ENCODE peak calls at places on chromosomes 13 and 19, in six cellular contexts. S, D, A, C, L and F are unnamed samples.

GRCh38 chr13:43964698-43965097 is 85.0 kb downstream of the LACC1 start:
- DNase-seq in S (no peak), D (no peak), A (peak), C (no peak), L (no peak), F (no peak)

GRCh38 chr19:48770734-48771472 is 15.6 kb downstream of the FGF21 start:
- DNase-seq in S (no peak), D (no peak), A (peak), C (no peak), L (no peak), F (no peak)

GRCh38 chr19:1478934-1479707 is at the start of gene C19orf25:
- DNase-seq in S (peak), D (peak), A (peak), C (peak), L (peak), F (peak)

GRCh38 chr13:99308481-99309087 is 1.4 kb upstream of the GPR183 start:
- DNase-seq in S (peak), D (peak), A (peak), C (no peak), L (no peak), F (no peak)

GRCh38 chr13:110716235-110716505 is 2.7 kb downstream of the ING1 start:
- DNase-seq in S (no peak), D (peak), A (peak), C (no peak), L (no peak), F (no peak)

GRCh38 chr19:48735031-48735615 is 5.3 kb downstream of the RASIP1 start:
- DNase-seq in S (no peak), D (peak), A (peak), C (no peak), L (peak), F (peak)

GRCh38 chr13:61908906-61909305 is 493.3 kb upstream of the PCDH20 start:
- DNase-seq in S (no peak), D (no peak), A (no peak), C (no peak), L (no peak), F (no peak)

GRCh38 chr13:113989585-113990300 is 15.9 kb upstream of the C13orf46 start:
- DNase-seq in S (no peak), D (no peak), A (no peak), C (no peak), L (no peak), F (no peak)

GRCh38 chr19:1060689-1061088 is 6.3 kb upstream of the ARHGAP45 start:
- DNase-seq in S (no peak), D (no peak), A (no peak), C (no peak), L (no peak), F (no peak)

GRCh38 chr13:106573855-106574254 is 5.9 kb upstream of the ARGLU1 start:
- DNase-seq in S (peak), D (no peak), A (no peak), C (no peak), L (no peak), F (no peak)

GRCh38 chr13:105278797-105279425 is 1256.6 kb downstream of the EFNB2 start:
- DNase-seq in S (no peak), D (peak), A (no peak), C (peak), L (peak), F (peak)

GRCh38 chr13:51453959-51454703 is 1.3 kb upstream of the INTS6 start:
- DNase-seq in S (peak), D (peak), A (peak), C (peak), L (no peak), F (no peak)

GRCh38 chr13:114082849-114083645 is 49.4 kb downstream of the RASA3 start:
- DNase-seq in S (no peak), D (no peak), A (no peak), C (no peak), L (no peak), F (no peak)

GRCh38 chr13:29909975-29910674 is 59.7 kb upstream of the UBL3 start:
- DNase-seq in S (peak), D (peak), A (peak), C (no peak), L (no peak), F (no peak)

GRCh38 chr19:27750697-27751391 is 1462.1 kb downstream of the UQCRFS1 start:
- DNase-seq in S (no peak), D (no peak), A (no peak), C (no peak), L (no peak), F (no peak)

GRCh38 chr13:41960195-41960699 is 662 bp downstream of the VWA8 start:
- DNase-seq in S (peak), D (peak), A (peak), C (no peak), L (no peak), F (no peak)

GRCh38 chr19:42276821-42277220 is 7.8 kb downstream of the CIC start:
- DNase-seq in S (no peak), D (no peak), A (no peak), C (no peak), L (no peak), F (no peak)

GRCh38 chr19:4694211-4694987 is 24.3 kb upstream of the MYDGF start:
- DNase-seq in S (peak), D (peak), A (no peak), C (no peak), L (no peak), F (no peak)

GRCh38 chr19:49556412-49557398 is 23.7 kb downstream of the NOSIP start:
- DNase-seq in S (no peak), D (no peak), A (no peak), C (no peak), L (peak), F (peak)

GRCh38 chr13:111210488-111210887 is 95.4 kb downstream of the ARHGEF7 start:
- DNase-seq in S (peak), D (peak), A (peak), C (no peak), L (no peak), F (peak)

GRCh38 chr19:41927810-41928192 is 448 bp downstream of the ERFL start:
- DNase-seq in S (no peak), D (no peak), A (no peak), C (no peak), L (no peak), F (no peak)

GRCh38 chr19:7159105-7159933 is 89.8 kb downstream of the ZNF557 start:
- DNase-seq in S (peak), D (peak), A (peak), C (no peak), L (no peak), F (no peak)

GRCh38 chr19:46704379-46705076 is 12.4 kb downstream of the PRKD2 start:
- DNase-seq in S (no peak), D (peak), A (peak), C (no peak), L (peak), F (peak)

GRCh38 chr13:29935309-29935981 is 85.0 kb upstream of the UBL3 start:
- DNase-seq in S (no peak), D (no peak), A (no peak), C (no peak), L (no peak), F (no peak)

GRCh38 chr19:56103027-56103614 is 18.0 kb downstream of the ZNF787 start:
- DNase-seq in S (no peak), D (no peak), A (no peak), C (no peak), L (no peak), F (no peak)

GRCh38 chr19:3350014-3350663 is 16.2 kb upstream of the NFIC start:
- DNase-seq in S (peak), D (no peak), A (no peak), C (no peak), L (no peak), F (no peak)

GRCh38 chr19:46975918-46976782 is 43.5 kb upstream of the NPAS1 start:
- DNase-seq in S (peak), D (peak), A (peak), C (peak), L (peak), F (peak)

GRCh38 chr19:55440411-55441105 is 2.5 kb downstream of the SHISA7 start:
- DNase-seq in S (no peak), D (no peak), A (no peak), C (no peak), L (peak), F (peak)

GRCh38 chr19:44657211-44657921 is 13.7 kb downstream of the PVR start:
- DNase-seq in S (peak), D (peak), A (peak), C (peak), L (peak), F (peak)

GRCh38 chr13:102928971-102929370 is 83.1 kb downstream of the ERCC5 start:
- DNase-seq in S (no peak), D (no peak), A (no peak), C (no peak), L (no peak), F (no peak)

GRCh38 chr19:47572635-47573034 is 313 bp downstream of the ZNF541 start:
- DNase-seq in S (no peak), D (no peak), A (no peak), C (no peak), L (no peak), F (no peak)

GRCh38 chr19:2243274-2244121 is 5.6 kb upstream of the AMH start:
- DNase-seq in S (no peak), D (no peak), A (peak), C (no peak), L (no peak), F (no peak)

GRCh38 chr13:45092668-45093067 is 27.6 kb upstream of the GTF2F2 start:
- DNase-seq in S (no peak), D (no peak), A (no peak), C (no peak), L (no peak), F (no peak)

GRCh38 chr19:51356159-51356801 is 9.9 kb downstream of the ETFB start:
- DNase-seq in S (no peak), D (no peak), A (no peak), C (no peak), L (no peak), F (no peak)

DNA sequence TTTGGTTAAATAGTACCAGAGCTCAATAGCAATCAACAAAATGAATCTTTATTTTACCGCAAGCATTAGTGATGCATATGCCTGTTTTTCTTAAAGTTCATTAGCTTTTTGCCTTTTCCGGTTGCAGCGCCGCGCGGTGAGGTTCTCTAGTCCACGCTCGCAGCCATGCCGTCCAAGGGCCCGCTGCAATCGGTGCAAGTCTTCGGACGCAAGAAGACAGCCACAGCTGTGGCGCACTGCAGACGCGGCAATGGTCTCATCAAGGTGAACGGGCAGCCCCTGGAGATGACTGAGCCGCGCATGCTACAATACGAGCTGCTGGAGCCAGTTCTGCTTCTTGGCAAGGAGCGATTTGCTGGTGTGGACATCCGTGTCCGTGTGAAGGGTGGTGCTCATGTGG is 42.1 kb upstream of the ZNF486 start:
- DNase-seq in S (no peak), D (no peak), A (no peak), C (no peak), L (no peak), F (no peak)
- H3K4me2 ChIP-seq in S (no peak), D (no peak), A (no peak), C (no peak), L (no peak), F (no peak)

DNA sequence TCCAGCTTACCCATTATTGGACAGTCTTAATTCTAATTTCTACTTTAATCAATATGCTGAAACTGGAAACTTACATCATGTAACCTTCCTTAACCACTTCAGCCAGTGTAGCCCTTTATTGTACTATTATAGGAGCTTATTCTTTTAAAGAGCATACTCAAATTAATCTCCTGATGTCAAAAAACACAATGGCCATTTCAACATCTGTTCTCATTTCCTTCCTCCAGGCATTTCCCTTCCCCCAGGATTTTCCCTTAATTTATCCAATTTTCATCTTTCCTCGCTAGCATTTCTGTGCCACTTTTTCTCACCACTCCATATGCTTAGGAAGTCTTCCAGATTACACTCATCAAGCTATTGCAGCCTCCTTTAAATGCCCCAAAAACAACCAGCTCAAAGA is 265.0 kb downstream of the PCDH9 start:
- DNase-seq in S (no peak), D (no peak), A (no peak), C (no peak), L (no peak), F (no peak)
- H2AK5ac ChIP-seq in S (no peak), D (no peak), A (no peak), C (no peak), L (no peak), F (no peak)

DNA sequence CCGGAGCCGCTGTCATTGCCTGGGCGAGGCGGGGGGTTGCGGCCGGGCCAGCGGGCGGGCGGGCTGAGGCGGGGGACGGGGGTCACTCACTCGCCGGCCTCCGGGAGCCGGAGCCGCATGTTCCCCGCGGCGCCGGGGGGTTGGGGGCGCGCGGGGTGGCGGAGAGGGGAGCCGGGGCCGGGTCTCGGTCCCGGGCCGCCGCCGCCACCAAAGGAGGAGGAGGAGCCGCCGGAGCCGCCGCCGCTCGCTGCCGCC is 149 bp downstream of the MED26 start:
- DNase-seq in S (no peak), D (no peak), A (no peak), C (no peak), L (no peak), F (no peak)
- H2AFZ ChIP-seq in S (peak), D (no peak), A (no peak), C (peak), L (no peak), F (no peak)

GRCh38 chr13:35388456-35388855 is 88.0 kb downstream of the MAB21L1 start:
- DNase-seq in S (no peak), D (no peak), A (no peak), C (no peak), L (no peak), F (no peak)

GRCh38 chr13:35389535-35389934 is 87.0 kb downstream of the MAB21L1 start:
- DNase-seq in S (no peak), D (no peak), A (no peak), C (no peak), L (no peak), F (no peak)

GRCh38 chr13:35393886-35394285 is 82.6 kb downstream of the MAB21L1 start:
- DNase-seq in S (no peak), D (no peak), A (no peak), C (no peak), L (no peak), F (no peak)

GRCh38 chr13:35392768-35393167 is 83.7 kb downstream of the MAB21L1 start:
- DNase-seq in S (no peak), D (no peak), A (no peak), C (no peak), L (no peak), F (no peak)

DNA sequence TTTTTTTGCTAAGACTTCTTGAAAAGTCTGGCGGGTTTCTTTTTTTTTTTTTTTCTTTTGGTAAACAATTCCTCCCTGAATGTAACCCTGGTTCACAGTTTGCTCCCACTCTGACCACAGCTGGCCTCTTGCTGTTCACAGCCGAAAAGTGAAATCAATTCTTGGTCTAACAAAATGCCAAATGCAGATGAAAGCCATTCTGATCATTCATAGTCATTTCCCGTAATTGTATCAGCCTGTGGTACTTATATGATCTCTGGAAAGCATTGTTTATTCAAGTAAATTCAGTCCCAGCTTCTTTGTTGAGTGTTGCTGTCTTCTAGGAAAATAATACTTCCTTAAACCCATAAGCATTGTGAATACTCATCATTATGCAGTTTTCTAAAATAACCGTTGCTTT is 87.5 kb downstream of the MAB21L1 start:
- DNase-seq in S (peak), D (peak), A (no peak), C (peak), L (no peak), F (no peak)
- H3K4me2 ChIP-seq in S (peak), D (no peak), A (no peak), C (no peak), L (peak), F (no peak)

GRCh38 chr19:17266026-17266425 is 1.2 kb upstream of the BABAM1 start:
- DNase-seq in S (no peak), D (no peak), A (peak), C (no peak), L (no peak), F (no peak)

GRCh38 chr19:17266589-17266974 is 661 bp upstream of the BABAM1 start:
- DNase-seq in S (no peak), D (no peak), A (no peak), C (no peak), L (no peak), F (no peak)

GRCh38 chr19:17264641-17264979 is at the start of gene USHBP1:
- DNase-seq in S (no peak), D (no peak), A (no peak), C (no peak), L (peak), F (peak)

GRCh38 chr19:17262557-17262956 is 2.0 kb downstream of the USHBP1 start:
- DNase-seq in S (no peak), D (no peak), A (no peak), C (no peak), L (no peak), F (no peak)

DNA sequence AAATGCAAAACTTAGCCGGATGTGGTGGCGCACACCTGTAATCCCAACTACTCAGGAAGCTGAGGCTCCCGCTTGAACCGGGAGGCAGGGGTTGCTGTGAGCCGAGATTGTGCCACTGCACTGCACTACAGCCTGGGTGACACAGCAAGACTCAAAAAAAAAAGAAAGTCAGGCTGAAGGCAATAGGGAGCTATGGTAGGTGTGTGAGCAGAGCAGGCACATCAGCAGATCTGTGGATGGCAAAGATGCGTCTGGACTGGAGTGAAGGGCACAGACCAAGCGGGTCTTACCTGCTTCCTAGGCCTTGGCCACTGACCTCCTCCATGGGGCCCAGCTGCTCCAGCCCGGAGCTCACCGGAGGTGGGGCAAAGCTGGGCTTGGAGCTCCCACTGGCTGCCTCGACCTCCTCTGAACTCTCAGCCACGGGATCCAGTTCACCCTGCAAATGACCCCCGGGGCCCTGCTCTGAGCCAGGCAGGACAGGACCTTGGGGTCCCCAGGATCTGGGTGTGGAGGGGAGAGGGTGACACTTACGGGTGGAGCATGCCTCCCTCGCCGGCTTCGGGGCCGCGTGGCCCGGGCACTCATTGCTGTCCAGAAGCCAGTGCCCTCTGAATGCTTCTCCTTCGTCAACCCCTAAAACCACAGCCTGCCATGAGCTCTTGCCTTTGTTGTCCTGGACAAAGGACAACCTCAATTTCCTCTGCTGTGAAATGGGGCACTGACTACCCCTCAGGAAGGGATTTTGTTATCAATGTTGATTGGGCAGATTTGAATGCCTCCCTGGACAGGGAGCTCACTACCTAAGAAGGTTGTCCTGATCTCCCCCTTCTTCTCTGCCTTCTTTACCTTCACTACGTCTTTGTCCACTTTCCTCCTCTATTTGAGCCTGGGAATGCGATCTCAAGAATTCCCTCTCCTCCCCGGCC is 569 bp downstream of the USHBP1 start:
- DNase-seq in S (no peak), D (no peak), A (no peak), C (no peak), L (no peak), F (no peak)
- H2AK5ac ChIP-seq in S (no peak), D (no peak), A (peak), C (peak), L (peak), F (peak)

GRCh38 chr19:43446746-43447489 is 18.5 kb downstream of the LYPD3 start:
- DNase-seq in S (peak), D (peak), A (peak), C (peak), L (peak), F (peak)
- H2AFZ ChIP-seq in S (peak), D (no peak), A (no peak), C (peak), L (peak), F (no peak)

GRCh38 chr19:29501816-29502580 is 23.8 kb upstream of the VSTM2B start:
- DNase-seq in S (no peak), D (no peak), A (no peak), C (no peak), L (no peak), F (no peak)

GRCh38 chr19:29503785-29504184 is 22.0 kb upstream of the VSTM2B start:
- DNase-seq in S (no peak), D (no peak), A (no peak), C (no peak), L (no peak), F (no peak)

GRCh38 chr19:29504454-29504853 is 21.3 kb upstream of the VSTM2B start:
- DNase-seq in S (no peak), D (no peak), A (no peak), C (no peak), L (no peak), F (no peak)

GRCh38 chr19:29502581-29502850 is 23.3 kb upstream of the VSTM2B start:
- DNase-seq in S (no peak), D (no peak), A (no peak), C (no peak), L (no peak), F (no peak)

GRCh38 chr19:29503140-29503758 is 22.5 kb upstream of the VSTM2B start:
- DNase-seq in S (no peak), D (no peak), A (no peak), C (no peak), L (no peak), F (no peak)
- H3K4me2 ChIP-seq in S (no peak), D (no peak), A (no peak), C (no peak), L (no peak), F (no peak)

GRCh38 chr19:12788682-12789097 is 2.6 kb upstream of the JUNB start:
- DNase-seq in S (peak), D (peak), A (peak), C (no peak), L (no peak), F (peak)
- H2AK5ac ChIP-seq in S (peak), D (peak), A (peak), C (peak), L (no peak), F (no peak)